ENCODE peak calls at places on chromosome 1, in nine cellular contexts. One of them, this sample, is unnamed. For H3K36me3 and H3K27me3, the result is how much of the 10 kb centered on the place peaks cover.

GRCh38 chr1:91476538-91477217 is 24.0 kb upstream of the CDC7 start:
- DNase-seq in tibial nerve: no peak
- DNase-seq in body of pancreas: no peak
- DNase-seq in transverse colon: no peak
- DNase-seq in breast epithelium: no peak
- DNase-seq in H1: no peak
- DNase-seq in suprapubic skin: no peak
- DNase-seq in GM12878: no peak
- DNase-seq in IMR-90: no peak
- DNase-seq in this sample: peak

GRCh38 chr1:19762175-19762779 is 37.4 kb downstream of the TMCO4 start:
- DNase-seq in transverse colon: peak
- DNase-seq in H1: peak
- DNase-seq in tibial nerve: no peak
- DNase-seq in body of pancreas: peak
- DNase-seq in GM12878: no peak
- DNase-seq in IMR-90: peak
- DNase-seq in suprapubic skin: no peak
- DNase-seq in breast epithelium: no peak
- DNase-seq in this sample: no peak

GRCh38 chr1:62717483-62717882 is 29.3 kb upstream of the DOCK7 start:
- DNase-seq in H1: no peak
- DNase-seq in GM12878: no peak
- DNase-seq in transverse colon: no peak
- DNase-seq in breast epithelium: no peak
- DNase-seq in tibial nerve: no peak
- DNase-seq in suprapubic skin: no peak
- DNase-seq in IMR-90: no peak
- DNase-seq in body of pancreas: no peak
- DNase-seq in this sample: no peak

GRCh38 chr1:229408458-229409037 is 25.3 kb downstream of the ACTA1 start:
- DNase-seq in tibial nerve: no peak
- DNase-seq in IMR-90: peak
- DNase-seq in H1: peak
- DNase-seq in suprapubic skin: no peak
- DNase-seq in GM12878: no peak
- DNase-seq in breast epithelium: no peak
- DNase-seq in body of pancreas: no peak
- DNase-seq in transverse colon: no peak
- DNase-seq in this sample: no peak

GRCh38 chr1:205928256-205928655 is 15.0 kb downstream of the SLC26A9 start:
- DNase-seq in GM12878: no peak
- DNase-seq in tibial nerve: no peak
- DNase-seq in body of pancreas: no peak
- DNase-seq in IMR-90: no peak
- DNase-seq in breast epithelium: no peak
- DNase-seq in suprapubic skin: no peak
- DNase-seq in transverse colon: no peak
- DNase-seq in H1: no peak
- DNase-seq in this sample: no peak

GRCh38 chr1:182309631-182310351 is 81.8 kb downstream of the GLUL start:
- DNase-seq in IMR-90: no peak
- DNase-seq in breast epithelium: no peak
- DNase-seq in suprapubic skin: no peak
- DNase-seq in tibial nerve: peak
- DNase-seq in transverse colon: no peak
- DNase-seq in GM12878: no peak
- DNase-seq in H1: no peak
- DNase-seq in body of pancreas: no peak
- DNase-seq in this sample: no peak

GRCh38 chr1:74323937-74324473 is 88.8 kb downstream of the TNNI3K start:
- DNase-seq in transverse colon: no peak
- DNase-seq in suprapubic skin: no peak
- DNase-seq in body of pancreas: no peak
- DNase-seq in IMR-90: no peak
- DNase-seq in tibial nerve: no peak
- DNase-seq in H1: no peak
- DNase-seq in breast epithelium: no peak
- DNase-seq in GM12878: no peak
- DNase-seq in this sample: no peak

GRCh38 chr1:234691567-234691966 is 81.6 kb upstream of the IRF2BP2 start:
- DNase-seq in transverse colon: no peak
- DNase-seq in body of pancreas: no peak
- DNase-seq in breast epithelium: no peak
- DNase-seq in H1: no peak
- DNase-seq in IMR-90: peak
- DNase-seq in GM12878: no peak
- DNase-seq in suprapubic skin: no peak
- DNase-seq in tibial nerve: no peak
- DNase-seq in this sample: no peak

GRCh38 chr1:165476776-165477175 is 31.9 kb upstream of the RXRG start:
- DNase-seq in IMR-90: no peak
- DNase-seq in body of pancreas: no peak
- DNase-seq in tibial nerve: no peak
- DNase-seq in suprapubic skin: no peak
- DNase-seq in H1: no peak
- DNase-seq in GM12878: no peak
- DNase-seq in transverse colon: no peak
- DNase-seq in breast epithelium: no peak
- DNase-seq in this sample: no peak

GRCh38 chr1:218765753-218766152 is 407.9 kb upstream of the LYPLAL1 start:
- DNase-seq in IMR-90: no peak
- DNase-seq in suprapubic skin: no peak
- DNase-seq in GM12878: no peak
- DNase-seq in tibial nerve: no peak
- DNase-seq in body of pancreas: no peak
- DNase-seq in breast epithelium: no peak
- DNase-seq in transverse colon: no peak
- DNase-seq in H1: no peak
- DNase-seq in this sample: no peak

GRCh38 chr1:81799939-81800740 is 594 bp upstream of the ADGRL2 start:
- DNase-seq in IMR-90: peak
- DNase-seq in body of pancreas: peak
- DNase-seq in GM12878: no peak
- DNase-seq in tibial nerve: peak
- DNase-seq in transverse colon: peak
- DNase-seq in suprapubic skin: peak
- DNase-seq in breast epithelium: peak
- DNase-seq in H1: peak
- DNase-seq in this sample: peak

GRCh38 chr1:226019550-226019949 is 20.4 kb upstream of the SDE2 start:
- DNase-seq in tibial nerve: no peak
- DNase-seq in IMR-90: no peak
- DNase-seq in transverse colon: no peak
- DNase-seq in breast epithelium: no peak
- DNase-seq in H1: no peak
- DNase-seq in GM12878: no peak
- DNase-seq in body of pancreas: no peak
- DNase-seq in suprapubic skin: no peak
- DNase-seq in this sample: no peak

GRCh38 chr1:119008483-119009299 is 20.5 kb upstream of the TBX15 start:
- DNase-seq in transverse colon: no peak
- DNase-seq in GM12878: peak
- DNase-seq in suprapubic skin: no peak
- DNase-seq in body of pancreas: peak
- DNase-seq in IMR-90: peak
- DNase-seq in tibial nerve: peak
- DNase-seq in H1: peak
- DNase-seq in breast epithelium: no peak
- DNase-seq in this sample: no peak

GRCh38 chr1:175150596-175151319 is 41.8 kb downstream of the KIAA0040 start:
- DNase-seq in body of pancreas: peak
- DNase-seq in suprapubic skin: no peak
- DNase-seq in GM12878: no peak
- DNase-seq in tibial nerve: no peak
- DNase-seq in transverse colon: no peak
- DNase-seq in IMR-90: no peak
- DNase-seq in breast epithelium: no peak
- DNase-seq in H1: no peak
- DNase-seq in this sample: no peak

GRCh38 chr1:211928993-211929637 is 98.6 kb upstream of the LPGAT1 start:
- DNase-seq in transverse colon: peak
- DNase-seq in GM12878: no peak
- DNase-seq in breast epithelium: peak
- DNase-seq in suprapubic skin: no peak
- DNase-seq in H1: no peak
- DNase-seq in tibial nerve: peak
- DNase-seq in body of pancreas: no peak
- DNase-seq in IMR-90: peak
- DNase-seq in this sample: no peak

GRCh38 chr1:224544276-224544675 is 71.8 kb upstream of the CNIH3 start:
- DNase-seq in IMR-90: peak
- DNase-seq in transverse colon: no peak
- DNase-seq in tibial nerve: no peak
- DNase-seq in body of pancreas: no peak
- DNase-seq in breast epithelium: no peak
- DNase-seq in H1: no peak
- DNase-seq in suprapubic skin: no peak
- DNase-seq in GM12878: no peak
- DNase-seq in this sample: no peak

GRCh38 chr1:9840176-9840575 is 16.4 kb upstream of the CLSTN1 start:
- DNase-seq in tibial nerve: no peak
- DNase-seq in GM12878: no peak
- DNase-seq in body of pancreas: no peak
- DNase-seq in IMR-90: no peak
- DNase-seq in suprapubic skin: peak
- DNase-seq in H1: no peak
- DNase-seq in breast epithelium: no peak
- DNase-seq in transverse colon: no peak
- DNase-seq in this sample: no peak

GRCh38 chr1:6701437-6702153 is at the start of gene DNAJC11:
- DNase-seq in tibial nerve: peak
- DNase-seq in body of pancreas: peak
- DNase-seq in breast epithelium: peak
- DNase-seq in IMR-90: peak
- DNase-seq in suprapubic skin: peak
- DNase-seq in transverse colon: peak
- DNase-seq in H1: peak
- DNase-seq in GM12878: peak
- DNase-seq in this sample: peak
- TF ChIP-seq POLR2A in tibial nerve: no peak
- TF ChIP-seq POLR2A in body of pancreas: peak
- TF ChIP-seq POLR2A in breast epithelium: no peak
- TF ChIP-seq POLR2A in IMR-90: peak
- TF ChIP-seq POLR2A in suprapubic skin: no peak
- TF ChIP-seq POLR2A in transverse colon: peak
- TF ChIP-seq POLR2A in H1: peak
- TF ChIP-seq POLR2A in GM12878: peak
- TF ChIP-seq POLR2A in this sample: peak

DNA sequence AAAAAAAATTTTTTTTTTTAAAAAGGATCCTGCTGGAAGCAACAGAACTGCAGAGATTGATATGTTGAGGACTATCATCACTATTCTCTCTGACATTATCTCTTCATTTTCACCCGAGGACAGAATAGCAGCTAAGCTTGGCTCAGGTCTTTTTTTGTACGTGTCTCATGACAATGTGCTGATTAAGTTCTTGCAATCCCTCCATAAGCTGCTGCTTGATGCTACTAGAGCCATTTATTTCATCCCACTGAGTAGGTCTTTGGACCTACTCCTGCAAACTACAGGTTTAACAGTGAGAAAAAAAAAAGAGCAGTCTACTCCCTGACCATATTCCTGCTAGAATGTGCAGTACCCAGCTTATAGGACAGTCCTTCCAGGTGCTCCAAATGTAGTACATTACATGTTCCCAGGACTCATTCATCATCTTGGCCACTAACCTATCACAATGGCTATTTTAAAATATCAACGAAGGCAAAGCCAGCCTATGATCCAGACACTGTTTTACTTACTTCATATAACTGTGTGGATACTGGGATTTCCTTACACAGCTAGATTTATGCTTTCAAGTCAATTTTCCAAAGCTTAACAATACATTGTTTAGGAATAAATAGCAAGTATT is 54.1 kb downstream of the ARHGAP29 start:
- DNase-seq in H1: no peak
- DNase-seq in transverse colon: no peak
- DNase-seq in body of pancreas: no peak
- DNase-seq in tibial nerve: no peak
- DNase-seq in breast epithelium: no peak
- DNase-seq in suprapubic skin: no peak
- DNase-seq in GM12878: no peak
- DNase-seq in IMR-90: no peak
- DNase-seq in this sample: no peak
- H3K36me3 ChIP-seq in H1: under half
- H3K36me3 ChIP-seq in transverse colon: under half
- H3K36me3 ChIP-seq in body of pancreas: under half
- H3K36me3 ChIP-seq in tibial nerve: under half
- H3K36me3 ChIP-seq in breast epithelium: under half
- H3K36me3 ChIP-seq in suprapubic skin: under half
- H3K36me3 ChIP-seq in GM12878: under half
- H3K36me3 ChIP-seq in IMR-90: under half
- H3K36me3 ChIP-seq in this sample: under half

GRCh38 chr1:16101618-16102017 is 28.2 kb upstream of the FAM131C start:
- DNase-seq in GM12878: no peak
- DNase-seq in H1: no peak
- DNase-seq in suprapubic skin: no peak
- DNase-seq in transverse colon: no peak
- DNase-seq in breast epithelium: no peak
- DNase-seq in tibial nerve: no peak
- DNase-seq in IMR-90: no peak
- DNase-seq in body of pancreas: no peak
- DNase-seq in this sample: no peak
- H3K27me3 ChIP-seq in GM12878: under half
- H3K27me3 ChIP-seq in H1: under half
- H3K27me3 ChIP-seq in suprapubic skin: under half
- H3K27me3 ChIP-seq in transverse colon: under half
- H3K27me3 ChIP-seq in breast epithelium: under half
- H3K27me3 ChIP-seq in tibial nerve: under half
- H3K27me3 ChIP-seq in IMR-90: under half
- H3K27me3 ChIP-seq in body of pancreas: under half
- H3K27me3 ChIP-seq in this sample: under half

GRCh38 chr1:178806665-178807300 is 64.1 kb downstream of the ANGPTL1 start:
- DNase-seq in breast epithelium: no peak
- DNase-seq in GM12878: no peak
- DNase-seq in H1: no peak
- DNase-seq in IMR-90: no peak
- DNase-seq in tibial nerve: no peak
- DNase-seq in body of pancreas: no peak
- DNase-seq in suprapubic skin: no peak
- DNase-seq in transverse colon: no peak
- DNase-seq in this sample: no peak

GRCh38 chr1:178810585-178810984 is 60.3 kb downstream of the ANGPTL1 start:
- DNase-seq in breast epithelium: no peak
- DNase-seq in H1: no peak
- DNase-seq in IMR-90: no peak
- DNase-seq in GM12878: no peak
- DNase-seq in body of pancreas: no peak
- DNase-seq in tibial nerve: no peak
- DNase-seq in suprapubic skin: no peak
- DNase-seq in transverse colon: no peak
- DNase-seq in this sample: no peak
- TF ChIP-seq POLR2A in breast epithelium: no peak
- TF ChIP-seq POLR2A in H1: no peak
- TF ChIP-seq POLR2A in IMR-90: no peak
- TF ChIP-seq POLR2A in GM12878: no peak
- TF ChIP-seq POLR2A in body of pancreas: no peak
- TF ChIP-seq POLR2A in tibial nerve: no peak
- TF ChIP-seq POLR2A in suprapubic skin: no peak
- TF ChIP-seq POLR2A in transverse colon: no peak
- TF ChIP-seq POLR2A in this sample: no peak

This sample was measured in uterus.